ENCODE peak calls at places on chromosome 16, in eight cellular contexts. Q is neural progenitor cell; Z is AG04450; G is GM23248; W is CD4-positive, alpha-beta T cell; D is effector memory CD4-positive, alpha-beta T cell; J is HCT116; O is psoas muscle. A is an unnamed sample.

GRCh38 chr16:75433732-75434413 is 570 bp upstream of the CFDP1 start:
- DNase-seq in Q (peak; percentile 83), Z (peak; percentile 92), G (peak; percentile 95), W (peak; percentile 66), D (no peak), J (no peak), O (peak; percentile 43), A (peak; percentile 63)

GRCh38 chr16:85085721-85086120 is 26.6 kb downstream of the CIBAR2 start:
- DNase-seq in Q (no peak), Z (no peak), G (no peak), W (no peak), D (no peak), J (no peak), O (no peak), A (no peak)

GRCh38 chr16:69204106-69204655 is 17.2 kb downstream of the SNTB2 start:
- DNase-seq in Q (no peak), Z (no peak), G (no peak), W (no peak), D (no peak), J (no peak), O (no peak), A (no peak)

GRCh38 chr16:9797306-9797705 is 384.9 kb downstream of the GRIN2A start:
- DNase-seq in Q (no peak), Z (no peak), G (peak; percentile 22), W (no peak), D (no peak), J (no peak), O (no peak), A (no peak)

GRCh38 chr16:54509406-54509931 is 222.9 kb upstream of the IRX3 start:
- DNase-seq in Q (no peak), Z (no peak), G (no peak), W (no peak), D (no peak), J (no peak), O (no peak), A (no peak)

GRCh38 chr16:84732674-84733352 is 33.0 kb downstream of the USP10 start:
- DNase-seq in Q (no peak), Z (no peak), G (no peak), W (no peak), D (no peak), J (no peak), O (no peak), A (no peak)

GRCh38 chr16:19167710-19168172 is 299 bp upstream of the SYT17 start:
- DNase-seq in Q (peak; percentile 92), Z (no peak), G (peak; percentile 83), W (no peak), D (no peak), J (peak; percentile 60), O (peak; percentile 71), A (peak; percentile 65)

GRCh38 chr16:55815320-55815719 is 17.6 kb downstream of the CES1 start:
- DNase-seq in Q (no peak), Z (no peak), G (no peak), W (no peak), D (no peak), J (no peak), O (no peak), A (no peak)

GRCh38 chr16:7602424-7602935 is 269.8 kb downstream of the RBFOX1 start:
- DNase-seq in Q (no peak), Z (no peak), G (no peak), W (no peak), D (no peak), J (no peak), O (no peak), A (no peak)

GRCh38 chr16:9092282-9092962 is 978 bp downstream of the HAPSTR1 start:
- DNase-seq in Q (peak; percentile 66), Z (no peak), G (peak; percentile 62), W (peak; percentile 31), D (peak; percentile 49), J (no peak), O (peak; percentile 48), A (no peak)

GRCh38 chr16:74841904-74842303 is 67.3 kb upstream of the FA2H start:
- DNase-seq in Q (no peak), Z (no peak), G (no peak), W (no peak), D (no peak), J (no peak), O (no peak), A (no peak)

GRCh38 chr16:1019234-1019933 is 37.8 kb downstream of the SOX8 start:
- DNase-seq in Q (peak; percentile 92), Z (no peak), G (peak; percentile 92), W (no peak), D (no peak), J (no peak), O (peak; percentile 62), A (peak; percentile 33)

GRCh38 chr16:71350821-71351557 is 7.5 kb upstream of the CALB2 start:
- DNase-seq in Q (no peak), Z (no peak), G (no peak), W (no peak), D (no peak), J (no peak), O (no peak), A (no peak)

GRCh38 chr16:12462690-12463646 is 340.7 kb downstream of the CPPED1 start:
- DNase-seq in Q (no peak), Z (peak; percentile 33), G (peak; percentile 50), W (no peak), D (no peak), J (no peak), O (no peak), A (no peak)

GRCh38 chr16:30768583-30769181 is 6.6 kb downstream of the RNF40 start:
- DNase-seq in Q (no peak), Z (no peak), G (no peak), W (no peak), D (no peak), J (no peak), O (no peak), A (no peak)

GRCh38 chr16:30766206-30766921 is 4.2 kb downstream of the RNF40 start:
- DNase-seq in Q (no peak), Z (no peak), G (no peak), W (no peak), D (no peak), J (no peak), O (no peak), A (no peak)

GRCh38 chr16:30766922-30767284 is 4.8 kb downstream of the RNF40 start:
- DNase-seq in Q (no peak), Z (no peak), G (no peak), W (no peak), D (no peak), J (no peak), O (no peak), A (no peak)

GRCh38 chr16:30769379-30770089 is 7.4 kb downstream of the RNF40 start:
- DNase-seq in Q (no peak), Z (no peak), G (no peak), W (no peak), D (no peak), J (no peak), O (no peak), A (no peak)

GRCh38 chr16:30767767-30768465 is 5.8 kb downstream of the RNF40 start:
- DNase-seq in Q (no peak), Z (no peak), G (no peak), W (no peak), D (no peak), J (no peak), O (no peak), A (no peak)
- H3K27ac ChIP-seq in Q (no peak overlapping the region), Z (no peak overlapping the region), G (no peak overlapping the region), W (no peak overlapping the region), D (no peak overlapping the region), J (no peak overlapping the region), O (no peak overlapping the region), A (no peak overlapping the region)

GRCh38 chr16:16037521-16037920 is 88.1 kb downstream of the ABCC1 start:
- DNase-seq in Q (no peak), Z (no peak), G (no peak), W (no peak), D (no peak), J (no peak), O (no peak), A (no peak)
- H3K27ac ChIP-seq in Q (no peak overlapping the region), Z (no peak overlapping the region), G (no peak overlapping the region), W (no peak overlapping the region), D (no peak overlapping the region), J (no peak overlapping the region), O (no peak overlapping the region), A (no peak overlapping the region)

GRCh38 chr16:58352690-58353089 is 39.6 kb upstream of the GINS3 start:
- DNase-seq in Q (no peak), Z (no peak), G (no peak), W (no peak), D (no peak), J (no peak), O (no peak), A (no peak)

GRCh38 chr16:58348986-58349385 is 43.3 kb upstream of the GINS3 start:
- DNase-seq in Q (no peak), Z (no peak), G (no peak), W (no peak), D (no peak), J (no peak), O (no peak), A (no peak)

GRCh38 chr16:58345574-58346354 is 46.5 kb upstream of the GINS3 start:
- DNase-seq in Q (no peak), Z (no peak), G (peak; percentile 8), W (no peak), D (no peak), J (no peak), O (no peak), A (no peak)

DNA sequence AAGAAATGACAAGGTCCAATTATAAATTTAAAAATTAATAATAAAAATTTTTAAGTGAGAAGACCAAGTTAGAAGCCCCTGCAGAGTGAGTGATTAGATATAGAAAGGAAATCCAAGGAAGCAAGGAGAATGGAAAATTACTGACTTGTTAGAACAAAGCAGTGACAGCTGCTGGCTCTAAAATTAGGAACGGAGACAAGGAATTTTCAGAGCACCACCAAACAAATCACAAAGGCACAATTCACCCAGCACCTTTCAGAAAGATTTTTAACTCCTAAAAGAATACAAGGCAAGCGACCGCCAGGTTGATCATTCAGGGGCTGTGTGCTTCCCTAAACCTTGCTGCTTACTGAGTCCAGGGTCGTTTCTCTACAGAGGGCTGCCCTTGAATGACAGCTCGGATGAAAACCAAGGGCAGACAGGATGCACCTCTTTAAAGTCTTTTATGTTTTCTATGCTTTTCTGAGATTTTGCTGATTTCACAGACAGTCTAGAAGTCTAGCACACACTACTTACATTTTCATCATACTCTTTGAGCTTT is 45.4 kb upstream of the GINS3 start:
- DNase-seq in Q (no peak), Z (no peak), G (no peak), W (no peak), D (no peak), J (no peak), O (no peak), A (no peak)
- H3K27ac ChIP-seq in Q (no peak overlapping the region), Z (no peak overlapping the region), G (no peak overlapping the region), W (no peak overlapping the region), D (no peak overlapping the region), J (no peak overlapping the region), O (no peak overlapping the region), A (no peak overlapping the region)

DNA sequence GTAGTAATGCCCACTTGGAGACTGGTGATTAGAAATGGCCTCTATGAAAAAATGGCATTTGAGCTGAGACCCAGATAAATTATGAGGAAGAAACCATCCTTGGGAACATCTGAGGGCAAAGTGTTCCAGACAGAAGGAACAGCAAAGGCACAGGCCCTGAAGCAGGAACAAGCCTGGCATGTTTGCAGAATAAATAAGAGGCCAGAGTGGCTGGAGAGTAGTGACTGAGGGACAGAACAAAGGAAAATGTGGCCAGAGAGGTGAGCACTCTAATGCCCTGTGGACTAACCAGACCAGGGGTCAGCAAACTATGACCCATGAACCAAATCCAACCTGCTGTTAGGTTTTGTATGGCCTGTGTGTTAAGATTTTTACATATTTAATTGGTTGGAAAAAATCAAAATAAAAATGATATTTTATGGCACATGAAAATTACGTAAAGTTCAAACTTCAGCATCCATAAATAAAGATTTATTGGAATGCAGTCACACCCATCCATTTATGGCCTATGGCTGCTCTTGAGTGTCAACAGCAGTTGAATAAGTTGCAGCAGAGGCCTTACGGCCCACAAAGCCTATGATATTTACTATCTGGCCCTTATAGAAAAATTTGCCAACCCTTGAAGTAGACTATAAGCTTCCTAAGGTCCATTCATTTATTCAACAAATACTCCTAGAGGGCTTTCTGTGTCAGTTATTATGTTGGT is 210.0 kb upstream of the TOX3 start:
- DNase-seq in Q (no peak), Z (no peak), G (no peak), W (no peak), D (no peak), J (no peak), O (no peak), A (no peak)
- H3K27ac ChIP-seq in Q (no peak overlapping the region), Z (no peak overlapping the region), G (no peak overlapping the region), W (no peak overlapping the region), D (no peak overlapping the region), J (no peak overlapping the region), O (no peak overlapping the region), A (no peak overlapping the region)